ENCODE peak calls at places on chromosomes 4 and X, in four cellular contexts. K, Y, J and O are unnamed samples.
A peak's percentile ranks its signal among the peaks of the same experiment; 100 is the strongest.

GRCh38 chr4:53579826-53580225 is 11.5 kb downstream of the LNX1 start:
- DNase-seq in K (no peak), Y (no peak), J (no peak), O (no peak)

GRCh38 chrX:153902388-153902787 is 2.1 kb upstream of the AVPR2 start:
- DNase-seq in K (no peak), Y (no peak), J (no peak), O (no peak)

GRCh38 chr4:19651481-19651880 is 600.2 kb upstream of the SLIT2 start:
- DNase-seq in K (no peak), Y (no peak), J (no peak), O (no peak)

GRCh38 chr4:120927758-120928409 is 5.4 kb upstream of the PRDM5 start:
- DNase-seq in K (no peak), Y (no peak), J (no peak), O (no peak)

GRCh38 chr4:1655081-1655480 is 29.0 kb downstream of the FAM53A start:
- DNase-seq in K (no peak), Y (no peak), J (no peak), O (no peak)

GRCh38 chr4:38387348-38387747 is 276.7 kb upstream of the KLF3 start:
- DNase-seq in K (peak; percentile 47), Y (peak; percentile 47), J (peak; percentile 88), O (peak; percentile 61)

GRCh38 chrX:39627257-39627656 is 470.5 kb downstream of the BCOR start:
- DNase-seq in K (peak; percentile 18), Y (no peak), J (no peak), O (no peak)

GRCh38 chr4:11271263-11271662 is 157.4 kb downstream of the HS3ST1 start:
- DNase-seq in K (no peak), Y (no peak), J (no peak), O (no peak)

GRCh38 chrX:110924871-110925270 is 129.3 kb upstream of the CHRDL1 start:
- DNase-seq in K (no peak), Y (no peak), J (no peak), O (no peak)

GRCh38 chr4:3111461-3111860 is 37.0 kb downstream of the HTT start:
- DNase-seq in K (no peak), Y (peak; percentile 51), J (no peak), O (no peak)

GRCh38 chr4:11889099-11889498 is 460.4 kb upstream of the HS3ST1 start:
- DNase-seq in K (no peak), Y (no peak), J (no peak), O (no peak)

GRCh38 chr4:150569384-150569987 is 12.5 kb upstream of the MAB21L2 start:
- DNase-seq in K (no peak), Y (peak; percentile 86), J (no peak), O (no peak)

GRCh38 chr4:173837517-173837916 is 307.5 kb upstream of the HAND2 start:
- DNase-seq in K (no peak), Y (no peak), J (no peak), O (no peak)

GRCh38 chr4:128793859-128794667 is 15.4 kb upstream of the JADE1 start:
- DNase-seq in K (no peak), Y (no peak), J (no peak), O (no peak)

GRCh38 chr4:163447481-163447880 is 26.1 kb downstream of the TKTL2 start:
- DNase-seq in K (no peak), Y (no peak), J (no peak), O (no peak)

GRCh38 chr4:101175896-101176676 is 171.2 kb downstream of the PPP3CA start:
- DNase-seq in K (no peak), Y (no peak), J (no peak), O (peak; percentile 53)

GRCh38 chrX:70196961-70197805 is 19.9 kb downstream of the DGAT2L6 start:
- DNase-seq in K (peak; percentile 11), Y (peak; percentile 32), J (no peak), O (peak; percentile 66)

GRCh38 chr4:48985976-48986653 is at the start of gene CWH43:
- DNase-seq in K (no peak), Y (no peak), J (no peak), O (no peak)

GRCh38 chrX:77742788-77743476 is 43.1 kb downstream of the ATRX start:
- DNase-seq in K (peak; percentile 38), Y (no peak), J (peak; percentile 68), O (no peak)

GRCh38 chr4:139633195-139633594 is 32.4 kb upstream of the MGST2 start:
- DNase-seq in K (no peak), Y (no peak), J (no peak), O (no peak)

GRCh38 chr4:56821394-56822263 is at the start of gene SPINK2:
- DNase-seq in K (peak; percentile 26), Y (no peak), J (no peak), O (no peak)

GRCh38 chr4:13903851-13904340 is 276.4 kb upstream of the BOD1L1 start:
- DNase-seq in K (no peak), Y (no peak), J (no peak), O (no peak)

GRCh38 chr4:150591284-150591874 is 9.4 kb downstream of the MAB21L2 start:
- DNase-seq in K (no peak), Y (no peak), J (no peak), O (no peak)

GRCh38 chr4:16617416-16617815 is 281.0 kb downstream of the LDB2 start:
- DNase-seq in K (no peak), Y (peak; percentile 45), J (no peak), O (no peak)

GRCh38 chrX:2486476-2487133 is 14.2 kb downstream of the DHRSX start:
- DNase-seq in K (no peak), Y (no peak), J (no peak), O (no peak)

GRCh38 chrX:2425281-2426071 is 75.3 kb downstream of the DHRSX start:
- DNase-seq in K (no peak), Y (no peak), J (no peak), O (no peak)

DNA sequence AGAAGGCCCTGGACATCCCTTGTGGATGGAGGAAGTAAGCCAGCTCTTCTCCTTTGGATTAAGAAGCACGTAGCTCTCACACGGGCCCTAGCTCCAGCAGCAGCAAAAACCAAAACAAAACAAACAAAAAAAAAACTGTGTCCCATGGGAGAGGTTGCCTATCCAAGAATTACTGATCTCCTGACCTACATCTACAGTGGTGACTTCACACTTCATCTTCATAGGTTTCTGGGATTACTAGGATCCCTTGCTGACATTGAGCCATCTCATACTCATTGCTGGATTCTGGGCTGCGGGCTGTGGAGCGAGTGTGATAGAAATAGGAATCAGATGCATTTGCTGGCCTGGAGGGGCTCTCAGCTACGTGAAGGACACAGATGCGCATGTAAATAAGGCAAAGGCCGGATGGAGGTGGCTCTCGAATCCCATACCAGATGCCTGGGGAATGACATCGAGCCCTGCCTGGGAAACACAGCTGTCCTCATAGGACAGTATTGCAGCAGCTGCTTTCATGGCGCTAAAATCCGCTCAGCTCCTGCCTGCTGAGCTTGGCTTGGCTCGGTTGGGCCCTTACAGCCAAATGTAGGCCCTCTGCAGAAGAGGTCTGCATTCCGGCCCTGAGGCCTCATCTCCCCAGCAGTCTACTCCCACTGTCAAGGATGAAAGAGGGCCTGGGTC is 41.7 kb downstream of the CNGA2 start:
- DNase-seq in K (peak; percentile 18), Y (no peak), J (peak; percentile 56), O (no peak)
- H3K27ac ChIP-seq in K (no peak overlapping the region), Y (no peak overlapping the region), J (no peak overlapping the region), O (no peak overlapping the region)

DNA sequence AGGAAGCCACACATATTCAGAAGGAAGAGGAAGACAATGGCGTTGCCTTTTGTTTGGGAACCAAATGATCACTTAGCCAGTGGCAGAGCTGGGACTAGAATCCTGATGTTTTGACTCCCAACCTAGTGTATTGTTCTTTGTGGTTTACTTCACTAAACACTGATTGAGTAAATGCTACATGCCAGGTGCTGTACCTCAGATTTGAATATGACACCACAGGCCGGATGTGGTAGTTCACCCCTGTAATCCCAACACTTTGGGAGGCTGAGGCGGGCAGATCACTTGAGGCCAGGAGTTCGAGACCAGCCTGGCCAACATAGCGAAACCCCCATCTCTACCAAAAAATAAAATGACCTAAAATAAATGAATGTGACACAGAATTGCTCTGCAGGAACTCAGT is 8.4 kb downstream of the NDUFA1 start:
- DNase-seq in K (no peak), Y (no peak), J (no peak), O (no peak)
- H3K36me3 ChIP-seq in K (peaks cover 24% of the 10 kb centered on the region), Y (no peaks in the 10 kb centered on the region), J (no peaks in the 10 kb centered on the region), O (no peaks in the 10 kb centered on the region)

DNA sequence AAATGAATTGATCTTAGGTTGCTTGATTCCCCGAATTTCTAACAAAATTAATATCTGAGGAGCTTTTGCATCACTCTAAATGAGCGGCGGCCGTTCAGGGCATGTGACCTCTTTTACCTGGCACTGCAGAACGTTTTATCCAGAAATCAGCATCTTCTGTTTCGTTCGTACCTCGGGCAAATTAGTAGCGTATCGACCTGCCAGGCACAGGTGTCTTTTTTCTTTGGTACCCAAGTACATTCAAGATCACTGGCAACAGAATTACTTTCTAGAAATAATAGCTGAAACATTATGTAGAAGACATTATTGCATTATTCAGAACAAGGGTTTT is 926 bp downstream of the KLHL2 start:
- DNase-seq in K (no peak), Y (no peak), J (no peak), O (no peak)
- H3K27ac ChIP-seq in K (peak overlapping the region; percentile 92), Y (no peak overlapping the region), J (no peak overlapping the region), O (no peak overlapping the region)

DNA sequence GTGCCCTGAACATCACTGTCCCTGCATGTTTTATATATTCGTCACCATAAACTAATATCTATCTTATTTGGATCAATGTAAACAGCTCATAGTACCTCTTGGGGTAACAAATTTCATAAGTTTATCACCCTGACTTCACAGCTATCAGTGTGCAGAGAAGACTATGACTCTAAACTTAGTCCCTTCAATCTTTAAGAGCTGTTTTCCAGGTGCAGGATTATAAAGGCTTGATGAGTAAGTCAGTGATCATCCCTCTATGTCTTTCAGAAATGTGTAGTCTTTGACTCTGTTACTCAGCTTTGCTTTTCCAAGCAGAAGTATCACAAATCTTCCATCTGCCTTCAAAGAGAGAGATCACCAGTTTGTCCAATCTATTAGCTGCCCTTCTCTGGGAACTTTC is 45.1 kb upstream of the TSPAN7 start:
- DNase-seq in K (no peak), Y (no peak), J (no peak), O (no peak)
- H3K36me3 ChIP-seq in K (no peaks in the 10 kb centered on the region), Y (no peaks in the 10 kb centered on the region), J (no peaks in the 10 kb centered on the region), O (no peaks in the 10 kb centered on the region)